ENCODE peak calls at places on chromosomes 13 and 19, in six cellular contexts. One of them, this sample, is unnamed.

GRCh38 chr13:99160415-99160814 is 40.2 kb upstream of the UBAC2 start:
- DNase-seq in Peyer's patch: no peak
- DNase-seq in heart left ventricle: no peak
- DNase-seq in A549: no peak
- DNase-seq in spleen: no peak
- DNase-seq in right lobe of liver: no peak
- DNase-seq in this sample: no peak

GRCh38 chr19:39936622-39937021 is 2.2 kb upstream of the FCGBP start:
- DNase-seq in Peyer's patch: no peak
- DNase-seq in heart left ventricle: no peak
- DNase-seq in A549: no peak
- DNase-seq in spleen: no peak
- DNase-seq in right lobe of liver: no peak
- DNase-seq in this sample: no peak

GRCh38 chr19:38838208-38838985 is 6.8 kb upstream of the ECH1 start:
- DNase-seq in Peyer's patch: peak; percentile 66
- DNase-seq in heart left ventricle: no peak
- DNase-seq in A549: peak; percentile 62
- DNase-seq in spleen: peak; percentile 60
- DNase-seq in right lobe of liver: peak; percentile 38
- DNase-seq in this sample: no peak

GRCh38 chr13:99150575-99151370 is 49.9 kb upstream of the UBAC2 start:
- DNase-seq in Peyer's patch: no peak
- DNase-seq in heart left ventricle: no peak
- DNase-seq in A549: peak; percentile 72
- DNase-seq in spleen: no peak
- DNase-seq in right lobe of liver: no peak
- DNase-seq in this sample: peak; percentile 77

GRCh38 chr13:50993371-50993770 is 83.8 kb downstream of the RNASEH2B start:
- DNase-seq in Peyer's patch: no peak
- DNase-seq in heart left ventricle: no peak
- DNase-seq in A549: no peak
- DNase-seq in spleen: no peak
- DNase-seq in right lobe of liver: no peak
- DNase-seq in this sample: no peak

GRCh38 chr19:10259162-10259905 is 7.3 kb downstream of the MRPL4 start:
- DNase-seq in Peyer's patch: peak; percentile 96
- DNase-seq in heart left ventricle: peak; percentile 91
- DNase-seq in A549: peak; percentile 86
- DNase-seq in spleen: peak; percentile 90
- DNase-seq in right lobe of liver: peak; percentile 76
- DNase-seq in this sample: peak; percentile 94

GRCh38 chr13:45073809-45074208 is 46.5 kb upstream of the GTF2F2 start:
- DNase-seq in Peyer's patch: no peak
- DNase-seq in heart left ventricle: no peak
- DNase-seq in A549: peak; percentile 12
- DNase-seq in spleen: no peak
- DNase-seq in right lobe of liver: no peak
- DNase-seq in this sample: no peak

GRCh38 chr13:81664872-81665271 is 1323.9 kb upstream of the SPRY2 start:
- DNase-seq in Peyer's patch: no peak
- DNase-seq in heart left ventricle: no peak
- DNase-seq in A549: no peak
- DNase-seq in spleen: no peak
- DNase-seq in right lobe of liver: no peak
- DNase-seq in this sample: no peak

GRCh38 chr19:55494172-55494761 is 6.0 kb downstream of the SSC5D start:
- DNase-seq in Peyer's patch: no peak
- DNase-seq in heart left ventricle: peak; percentile 78
- DNase-seq in A549: no peak
- DNase-seq in spleen: no peak
- DNase-seq in right lobe of liver: no peak
- DNase-seq in this sample: no peak

GRCh38 chr19:12611361-12611699 is 610 bp downstream of the ZNF791 start:
- DNase-seq in Peyer's patch: peak; percentile 79
- DNase-seq in heart left ventricle: peak; percentile 82
- DNase-seq in A549: peak; percentile 75
- DNase-seq in spleen: peak; percentile 74
- DNase-seq in right lobe of liver: peak; percentile 73
- DNase-seq in this sample: peak; percentile 86

GRCh38 chr19:49102303-49102702 is 11.9 kb upstream of the LIN7B start:
- DNase-seq in Peyer's patch: no peak
- DNase-seq in heart left ventricle: no peak
- DNase-seq in A549: no peak
- DNase-seq in spleen: no peak
- DNase-seq in right lobe of liver: no peak
- DNase-seq in this sample: no peak
- TF ChIP-seq POLR2A in Peyer's patch: no peak
- TF ChIP-seq POLR2A in heart left ventricle: no peak
- TF ChIP-seq POLR2A in A549: no peak
- TF ChIP-seq POLR2A in spleen: no peak
- TF ChIP-seq POLR2A in right lobe of liver: no peak
- TF ChIP-seq POLR2A in this sample: no peak

DNA sequence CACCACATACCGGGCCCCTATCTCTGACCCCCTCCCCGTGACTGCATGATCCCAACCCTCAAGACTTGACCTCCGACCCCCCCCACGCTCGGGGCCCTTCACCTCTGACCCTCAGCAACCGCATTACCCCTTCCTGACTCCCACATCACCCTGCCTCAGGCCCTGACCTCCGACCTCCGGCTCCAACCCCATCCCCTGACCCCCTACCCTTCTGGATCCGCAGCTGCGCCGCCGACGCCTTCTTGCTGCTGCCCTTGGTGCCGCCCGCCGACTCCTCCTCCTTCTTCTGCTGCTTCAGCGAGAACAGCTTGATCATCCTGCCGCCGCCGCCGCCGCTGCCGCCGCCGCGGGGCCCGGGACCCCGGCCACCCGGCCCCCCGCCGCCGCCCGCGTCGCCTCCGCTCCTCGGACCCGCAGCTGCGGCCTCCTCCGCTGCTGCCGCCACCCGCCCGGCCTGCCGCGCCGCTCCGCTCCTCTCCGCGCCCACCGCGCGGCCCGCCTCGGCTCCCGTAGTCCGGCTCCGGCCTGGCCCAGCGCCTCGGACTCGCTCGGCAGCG is at the start of gene UBE2M:
- DNase-seq in Peyer's patch: peak; percentile 80
- DNase-seq in heart left ventricle: peak; percentile 78
- DNase-seq in A549: peak; percentile 42
- DNase-seq in spleen: peak; percentile 95
- DNase-seq in right lobe of liver: peak; percentile 82
- DNase-seq in this sample: peak; percentile 71
- H3K4me1 ChIP-seq in Peyer's patch: peaks cover 41% of the 10 kb centered on the region
- H3K4me1 ChIP-seq in heart left ventricle: peaks cover 58% of the 10 kb centered on the region
- H3K4me1 ChIP-seq in A549: peaks cover 42% of the 10 kb centered on the region
- H3K4me1 ChIP-seq in spleen: peaks cover 82% of the 10 kb centered on the region
- H3K4me1 ChIP-seq in right lobe of liver: no peaks in the 10 kb centered on the region
- H3K4me1 ChIP-seq in this sample: peaks cover 64% of the 10 kb centered on the region

GRCh38 chr19:45729774-45730388 is 815 bp downstream of the FBXO46 start:
- DNase-seq in Peyer's patch: no peak
- DNase-seq in heart left ventricle: no peak
- DNase-seq in A549: no peak
- DNase-seq in spleen: no peak
- DNase-seq in right lobe of liver: no peak
- DNase-seq in this sample: no peak

GRCh38 chr19:45733160-45733810 is at the start of gene MEIOSIN:
- DNase-seq in Peyer's patch: no peak
- DNase-seq in heart left ventricle: no peak
- DNase-seq in A549: no peak
- DNase-seq in spleen: peak; percentile 76
- DNase-seq in right lobe of liver: no peak
- DNase-seq in this sample: no peak

DNA sequence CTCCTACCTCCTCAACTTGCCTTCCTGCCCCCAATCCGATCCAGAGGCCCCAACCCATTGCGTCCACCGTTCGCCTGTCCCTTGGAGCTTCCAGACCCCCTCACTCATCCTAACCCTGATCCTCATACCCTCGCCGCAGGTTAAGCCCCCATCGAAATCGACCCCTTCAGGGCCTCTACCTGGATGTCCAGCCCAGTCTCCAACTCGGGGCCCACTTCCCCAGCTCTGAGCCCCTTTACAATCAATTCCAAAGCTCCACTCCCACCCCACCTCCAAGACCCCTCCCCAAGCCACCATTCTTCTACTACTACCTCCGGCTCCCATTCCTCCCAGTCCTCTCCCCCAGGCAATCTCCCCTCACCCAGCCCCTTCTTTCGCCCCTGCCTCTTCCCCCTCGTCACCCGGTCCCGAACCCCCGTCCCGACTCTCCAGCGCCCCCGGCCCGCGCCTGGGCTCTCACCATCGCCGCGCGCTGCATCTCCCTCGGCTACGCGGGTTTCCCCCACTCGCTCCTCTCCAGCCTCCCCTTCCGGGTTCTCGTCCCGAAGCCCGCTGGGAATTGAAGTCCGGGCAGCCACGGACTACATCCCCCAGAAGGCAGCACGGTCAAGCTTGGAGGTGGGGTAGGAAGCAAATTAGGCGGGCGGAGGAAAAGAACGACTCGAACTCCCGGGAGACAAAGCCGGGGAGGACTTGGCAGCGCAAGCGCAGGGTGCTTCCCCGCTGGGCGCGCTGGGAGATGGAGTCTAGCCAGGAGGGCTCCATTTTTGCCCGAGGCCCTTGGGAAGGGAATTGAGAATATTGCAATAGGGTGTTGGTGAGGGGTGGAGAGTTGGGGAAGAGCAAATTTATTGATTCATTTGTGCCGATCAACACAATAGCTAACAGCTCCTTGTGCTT is at the start of gene FBXO46:
- DNase-seq in Peyer's patch: peak; percentile 98
- DNase-seq in heart left ventricle: peak; percentile 98
- DNase-seq in A549: peak; percentile 99
- DNase-seq in spleen: peak; percentile 99
- DNase-seq in right lobe of liver: peak; percentile 98
- DNase-seq in this sample: peak; percentile 97
- TF ChIP-seq POLR2A in Peyer's patch: peak; percentile 88
- TF ChIP-seq POLR2A in heart left ventricle: no peak
- TF ChIP-seq POLR2A in A549: peak; percentile 75
- TF ChIP-seq POLR2A in spleen: peak; percentile 49
- TF ChIP-seq POLR2A in right lobe of liver: peak; percentile 69
- TF ChIP-seq POLR2A in this sample: no peak

GRCh38 chr19:42200116-42200740 is 17.2 kb downstream of the DEDD2 start:
- DNase-seq in Peyer's patch: no peak
- DNase-seq in heart left ventricle: no peak
- DNase-seq in A549: no peak
- DNase-seq in spleen: peak; percentile 87
- DNase-seq in right lobe of liver: no peak
- DNase-seq in this sample: no peak
- H3K4me1 ChIP-seq in Peyer's patch: peaks cover 68% of the 10 kb centered on the region
- H3K4me1 ChIP-seq in heart left ventricle: peaks cover 11% of the 10 kb centered on the region
- H3K4me1 ChIP-seq in A549: no peaks in the 10 kb centered on the region
- H3K4me1 ChIP-seq in spleen: peaks cover 85% of the 10 kb centered on the region
- H3K4me1 ChIP-seq in right lobe of liver: no peaks in the 10 kb centered on the region
- H3K4me1 ChIP-seq in this sample: no peaks in the 10 kb centered on the region

GRCh38 chr19:1241417-1242095 is at the start of gene ATP5F1D:
- DNase-seq in Peyer's patch: peak; percentile 97
- DNase-seq in heart left ventricle: peak; percentile 97
- DNase-seq in A549: peak; percentile 94
- DNase-seq in spleen: peak; percentile 98
- DNase-seq in right lobe of liver: peak; percentile 96
- DNase-seq in this sample: peak; percentile 95
- TF ChIP-seq POLR2A in Peyer's patch: peak; percentile 76
- TF ChIP-seq POLR2A in heart left ventricle: no peak
- TF ChIP-seq POLR2A in A549: peak; percentile 71
- TF ChIP-seq POLR2A in spleen: no peak
- TF ChIP-seq POLR2A in right lobe of liver: peak; percentile 84
- TF ChIP-seq POLR2A in this sample: peak; percentile 87

GRCh38 chr19:49447485-49448431 is 3.9 kb downstream of the PIH1D1 start:
- DNase-seq in Peyer's patch: no peak
- DNase-seq in heart left ventricle: no peak
- DNase-seq in A549: peak; percentile 68
- DNase-seq in spleen: no peak
- DNase-seq in right lobe of liver: no peak
- DNase-seq in this sample: no peak
- H3K4me1 ChIP-seq in Peyer's patch: peaks cover 14% of the 10 kb centered on the region
- H3K4me1 ChIP-seq in heart left ventricle: no peaks in the 10 kb centered on the region
- H3K4me1 ChIP-seq in A549: peaks cover 10% of the 10 kb centered on the region
- H3K4me1 ChIP-seq in spleen: peaks cover 57% of the 10 kb centered on the region
- H3K4me1 ChIP-seq in right lobe of liver: no peaks in the 10 kb centered on the region
- H3K4me1 ChIP-seq in this sample: peaks cover 6% of the 10 kb centered on the region

This sample was measured in thyroid gland.